ENCODE peak calls at places on chromosome 4, in eight cellular contexts. O, F, D, Z, S, V, Y and A are unnamed samples. For H3K36me3, the result is how much of the 10 kb centered on the place peaks cover.

GRCh38 chr4:43394976-43395375 is 502.5 kb downstream of the GRXCR1 start:
- DNase-seq in V (no peak), F (no peak), D (no peak), Y (peak), S (no peak), O (no peak), Z (no peak), A (no peak)

GRCh38 chr4:187903700-187904099 is 91.9 kb upstream of the ZFP42 start:
- DNase-seq in V (no peak), O (no peak), F (no peak), S (no peak), Z (no peak), Y (no peak), D (no peak), A (no peak)

GRCh38 chr4:59689149-59689548 is 1511.0 kb upstream of the ADGRL3 start:
- DNase-seq in D (no peak), V (no peak), S (no peak), Z (no peak), O (no peak), Y (no peak), F (peak), A (no peak)

GRCh38 chr4:151962138-151962845 is 201.5 kb upstream of the GATB start:
- DNase-seq in D (no peak), O (no peak), F (no peak), Z (no peak), S (no peak), Y (no peak), V (no peak), A (no peak)

GRCh38 chr4:115082633-115083032 is 30.8 kb downstream of the NDST4 start:
- DNase-seq in F (no peak), S (no peak), Y (no peak), Z (no peak), D (no peak), O (no peak), V (no peak), A (no peak)

GRCh38 chr4:22515145-22515887 is 550 bp downstream of the ADGRA3 start:
- DNase-seq in S (peak), O (peak), D (peak), Y (peak), F (peak), V (peak), Z (peak), A (no peak)

GRCh38 chr4:171981185-171981584 is 168.0 kb downstream of the GALNTL6 start:
- DNase-seq in Z (no peak), O (no peak), D (no peak), V (no peak), S (no peak), F (no peak), Y (no peak), A (no peak)

GRCh38 chr4:55398966-55399365 is 3.2 kb downstream of the TMEM165 start:
- DNase-seq in S (no peak), Z (no peak), V (no peak), F (no peak), O (no peak), Y (no peak), D (no peak), A (no peak)

GRCh38 chr4:80423553-80424224 is 88.2 kb downstream of the CFAP299 start:
- DNase-seq in Y (no peak), S (no peak), O (peak), F (no peak), V (no peak), Z (no peak), D (no peak), A (no peak)

GRCh38 chr4:1775731-1776500 is 17.2 kb upstream of the FGFR3 start:
- DNase-seq in O (no peak), V (no peak), S (no peak), F (peak), Y (no peak), D (no peak), Z (no peak), A (no peak)

GRCh38 chr4:66555301-66555700 is 885.0 kb upstream of the EPHA5 start:
- DNase-seq in Z (no peak), Y (peak), S (no peak), D (no peak), O (no peak), F (no peak), V (no peak), A (peak)

GRCh38 chr4:72954811-72955210 is 114.7 kb downstream of the COX18 start:
- DNase-seq in S (no peak), F (no peak), V (no peak), D (no peak), Z (no peak), O (no peak), Y (no peak), A (no peak)

GRCh38 chr4:23789765-23790164 is 100.1 kb downstream of the PPARGC1A start:
- DNase-seq in S (peak), D (no peak), O (no peak), Y (peak), Z (no peak), V (peak), F (peak), A (peak)

GRCh38 chr4:139297001-139297410 is 4.3 kb upstream of the NAA15 start:
- DNase-seq in V (no peak), S (no peak), Y (peak), O (no peak), D (no peak), Z (no peak), F (no peak), A (no peak)

GRCh38 chr4:183329954-183330742 is 7.9 kb upstream of the CLDN24 start:
- DNase-seq in S (no peak), V (no peak), F (no peak), Y (no peak), D (no peak), Z (no peak), O (no peak), A (no peak)

GRCh38 chr4:182938213-182938645 is 21.0 kb upstream of the DCTD start:
- DNase-seq in Y (peak), F (peak), O (peak), D (peak), S (peak), V (peak), Z (no peak), A (no peak)

GRCh38 chr4:88211473-88212252 is 53.2 kb upstream of the ABCG2 start:
- DNase-seq in Y (peak), V (peak), D (peak), S (peak), Z (no peak), F (peak), O (no peak), A (no peak)

GRCh38 chr4:183321079-183321478 is 1.0 kb upstream of the CLDN22 start:
- DNase-seq in O (no peak), V (no peak), Y (no peak), F (no peak), S (no peak), Z (no peak), D (no peak), A (no peak)

GRCh38 chr4:38804654-38805295 is at the start of gene TLR1:
- DNase-seq in D (no peak), F (no peak), S (no peak), O (no peak), V (no peak), Z (no peak), Y (peak), A (no peak)

GRCh38 chr4:40301592-40301991 is 33.5 kb upstream of the CHRNA9 start:
- DNase-seq in S (no peak), Y (no peak), D (no peak), F (no peak), O (no peak), Z (no peak), V (no peak), A (no peak)

GRCh38 chr4:126582737-126583136 is 1050.0 kb upstream of the INTU start:
- DNase-seq in S (no peak), Z (no peak), V (no peak), D (no peak), F (no peak), O (no peak), Y (no peak), A (no peak)

GRCh38 chr4:87275311-87275710 is 47.4 kb downstream of the HSD17B13 start:
- DNase-seq in Y (no peak), D (no peak), S (no peak), O (no peak), Z (no peak), V (no peak), F (no peak), A (no peak)

GRCh38 chr4:9987749-9988346 is 33.4 kb downstream of the SLC2A9 start:
- DNase-seq in Z (no peak), D (no peak), Y (no peak), O (no peak), S (no peak), F (no peak), V (no peak), A (no peak)

GRCh38 chr4:168803727-168804126 is 206.3 kb downstream of the CBR4 start:
- DNase-seq in S (no peak), D (no peak), Z (no peak), Y (peak), V (no peak), O (no peak), F (no peak), A (no peak)

GRCh38 chr4:180827610-180828009 is 1415.6 kb upstream of the TENM3 start:
- DNase-seq in F (no peak), O (no peak), S (no peak), Z (no peak), D (no peak), Y (peak), V (no peak), A (no peak)

GRCh38 chr4:2009651-2010233 is 968 bp upstream of the NELFA start:
- DNase-seq in V (peak), S (peak), O (peak), Y (peak), D (peak), F (peak), Z (no peak), A (no peak)

GRCh38 chr4:47729086-47729763 is 108.6 kb downstream of the CORIN start:
- DNase-seq in O (no peak), D (no peak), V (no peak), Y (no peak), Z (no peak), S (no peak), F (no peak), A (no peak)
- TF ChIP-seq CTCF in O (no peak), D (no peak), V (no peak), Y (no peak), Z (no peak), S (no peak), F (no peak), A (no peak)

DNA sequence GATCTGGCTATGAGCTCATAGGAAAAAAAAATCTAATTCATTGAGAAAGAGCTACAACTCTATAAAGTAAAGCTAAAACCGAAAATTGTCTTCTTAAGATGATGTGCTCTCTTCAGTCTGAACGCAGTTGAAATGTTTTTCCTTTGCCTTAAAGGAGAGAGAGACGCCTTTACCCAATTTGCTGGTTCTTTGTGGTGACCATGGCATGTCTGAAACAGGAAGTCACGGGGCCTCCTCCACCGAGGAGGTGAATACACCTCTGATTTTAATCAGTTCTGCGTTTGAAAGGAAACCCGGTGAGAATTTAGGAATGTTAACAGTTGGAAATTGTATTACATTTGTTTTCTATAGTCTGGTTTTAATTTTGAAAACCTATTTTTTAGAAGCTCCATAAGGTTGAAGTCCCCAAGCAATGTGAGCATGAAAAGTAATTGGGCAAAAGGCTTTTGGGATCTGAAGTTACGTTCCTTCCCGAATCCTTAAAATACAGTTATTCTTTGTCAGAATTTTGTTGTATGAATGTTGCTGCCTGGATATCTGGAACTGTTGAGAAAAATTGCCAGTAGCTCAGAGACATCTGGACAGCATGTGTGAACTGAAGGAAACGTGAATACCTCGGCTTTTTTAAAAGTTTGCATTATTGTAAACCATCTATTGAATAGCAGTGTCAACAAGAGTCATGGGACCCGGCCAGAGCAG is 9.8 kb downstream of the PIGG start:
- DNase-seq in O (no peak), S (no peak), D (no peak), Y (no peak), Z (no peak), V (no peak), F (no peak), A (peak)
- H3K36me3 ChIP-seq in O (under half), S (half or more), D (under half), Y (under half), Z (half or more), V (under half), F (under half), A (under half)

DNA sequence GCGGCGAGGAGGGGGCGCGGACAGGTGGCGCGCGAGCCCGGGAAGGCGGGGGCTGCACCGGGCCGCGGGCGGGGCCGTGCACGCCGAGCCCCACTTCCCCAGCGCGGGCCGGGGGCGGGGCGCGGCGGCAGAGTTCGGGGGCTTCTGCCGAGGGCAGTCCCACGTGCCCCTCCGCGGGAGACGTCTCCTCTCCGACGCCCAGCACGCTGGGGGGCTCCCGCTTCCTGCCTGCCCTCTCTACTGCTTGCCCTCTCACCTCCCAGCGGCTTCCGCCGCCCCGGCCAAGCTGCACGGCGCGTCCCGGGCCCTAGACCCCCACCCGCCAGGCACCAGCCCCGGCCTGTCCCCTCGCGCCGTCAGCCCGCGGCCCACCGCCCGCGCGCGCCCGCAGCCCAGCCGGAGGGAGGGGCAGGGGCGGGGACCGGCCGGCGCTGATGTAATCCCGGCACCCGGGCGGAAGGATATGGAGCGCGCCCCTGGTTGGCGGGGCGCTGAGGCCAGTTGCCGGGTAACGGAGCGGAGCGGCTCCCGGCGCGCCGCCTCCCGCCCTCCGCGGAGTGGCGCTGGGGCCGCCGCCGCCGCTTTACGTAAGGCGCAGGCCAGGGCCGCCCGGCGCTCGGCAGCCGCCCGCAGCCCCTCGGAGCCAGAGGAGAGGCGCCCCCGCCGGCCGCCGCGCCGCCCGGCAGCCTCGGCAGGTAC is at the start of gene KIAA0232:
- DNase-seq in V (peak), S (peak), O (peak), F (peak), Z (peak), Y (peak), D (peak), A (peak)
- TF ChIP-seq CTCF in V (no peak), S (no peak), O (no peak), F (no peak), Z (no peak), Y (no peak), D (no peak), A (no peak)

DNA sequence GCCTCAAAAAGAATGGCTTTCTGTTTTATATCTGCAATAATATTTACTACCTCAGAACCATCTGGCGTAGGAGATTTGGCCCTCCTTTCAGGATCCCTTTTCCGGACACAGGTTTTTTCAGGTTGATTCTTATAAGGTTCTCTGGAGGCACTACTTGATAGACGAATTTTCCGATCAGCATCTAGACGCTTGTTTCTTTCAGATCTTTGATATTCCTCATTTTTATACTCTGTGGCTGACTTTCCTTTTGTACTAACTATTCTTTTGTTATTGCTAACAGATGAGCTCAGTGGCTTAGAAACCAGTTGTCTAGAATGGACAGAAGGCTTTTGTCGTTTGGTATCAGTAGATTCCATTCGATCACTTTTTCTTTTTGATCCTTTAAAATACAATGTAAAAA is 12.4 kb downstream of the YTHDC1 start:
- DNase-seq in V (no peak), D (no peak), F (no peak), S (no peak), Z (no peak), Y (no peak), O (no peak), A (no peak)
- H3K36me3 ChIP-seq in V (under half), D (under half), F (under half), S (under half), Z (under half), Y (under half), O (under half), A (under half)

DNA sequence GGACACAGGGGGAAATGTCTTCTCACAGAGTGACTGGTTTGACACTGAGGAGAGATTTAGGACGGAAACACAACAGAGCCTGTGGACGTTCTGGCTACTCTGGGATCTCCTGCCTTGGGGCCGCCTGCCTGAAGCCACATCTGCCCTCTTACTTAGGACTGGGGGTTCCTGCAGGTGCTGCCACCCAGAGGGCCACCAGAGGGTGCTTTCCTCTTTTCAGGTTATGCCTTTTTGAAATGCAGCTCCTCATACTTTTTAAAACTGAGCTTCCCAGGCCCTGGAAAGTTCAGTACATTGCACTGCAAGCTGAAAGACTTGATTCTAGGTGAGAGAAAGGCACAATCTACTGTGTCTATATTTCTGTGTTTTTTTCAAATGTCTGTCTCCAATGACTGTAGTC is 92.2 kb upstream of the PGRMC2 start:
- DNase-seq in Y (peak), S (peak), D (no peak), O (peak), V (peak), Z (no peak), F (peak), A (no peak)
- TF ChIP-seq CTCF in Y (peak), S (peak), D (peak), O (peak), V (peak), Z (peak), F (peak), A (peak)